ENCODE peak calls at places on chromosomes 1 and 21, in eight cellular contexts. E, A, I, P, Y, G, B and O are unnamed samples.

GRCh38 chr21:31182231-31183129 is 144.2 kb upstream of the KRTAP19-8 start:
- DNase-seq in P (no peak), E (no peak), Y (no peak), I (no peak), A (peak), B (no peak), G (peak), O (no peak)

GRCh38 chr1:151156515-151156819 is at the start of gene TNFAIP8L2:
- DNase-seq in B (no peak), G (peak), Y (peak), A (peak), I (peak), P (no peak), E (no peak), O (no peak)

GRCh38 chr1:87508247-87508646 is 179.6 kb downstream of the LMO4 start:
- DNase-seq in Y (no peak), E (no peak), I (no peak), P (no peak), G (no peak), B (no peak), A (no peak), O (no peak)

GRCh38 chr1:210072129-210072528 is 134.1 kb downstream of the SYT14 start:
- DNase-seq in B (no peak), I (no peak), E (no peak), G (no peak), A (no peak), Y (no peak), P (peak), O (no peak)

GRCh38 chr21:42699196-42699595 is 45.8 kb downstream of the PDE9A start:
- DNase-seq in G (no peak), A (no peak), P (no peak), E (no peak), Y (no peak), I (no peak), B (no peak), O (no peak)

GRCh38 chr1:33275200-33275599 is 18.9 kb downstream of the ZNF362 start:
- DNase-seq in G (no peak), Y (no peak), P (no peak), E (no peak), B (no peak), A (no peak), I (no peak), O (no peak)

GRCh38 chr1:233636503-233636877 is 22.6 kb downstream of the KCNK1 start:
- DNase-seq in I (no peak), Y (no peak), A (no peak), B (no peak), E (no peak), G (no peak), P (no peak), O (no peak)

GRCh38 chr1:4095466-4095865 is 195.4 kb upstream of the C1orf174 start:
- DNase-seq in B (no peak), E (no peak), Y (no peak), P (no peak), I (no peak), A (no peak), G (no peak), O (no peak)

GRCh38 chr1:224266105-224266935 is 63.7 kb downstream of the NVL start:
- DNase-seq in B (no peak), I (no peak), E (peak), G (no peak), Y (peak), A (no peak), P (no peak), O (no peak)

GRCh38 chr1:62782197-62782886 is 1.6 kb upstream of the ATG4C start:
- DNase-seq in P (peak), I (no peak), A (no peak), E (no peak), G (no peak), Y (no peak), B (no peak), O (no peak)

GRCh38 chr1:215665212-215665611 is 98.1 kb downstream of the KCTD3 start:
- DNase-seq in A (no peak), B (no peak), Y (no peak), P (no peak), G (no peak), E (no peak), I (no peak), O (no peak)

GRCh38 chr1:154221815-154222081 is 993 bp downstream of the UBAP2L start:
- DNase-seq in G (no peak), Y (no peak), P (peak), E (no peak), I (no peak), A (no peak), B (no peak), O (no peak)

GRCh38 chr1:107434379-107434728 is 293.5 kb downstream of the NTNG1 start:
- DNase-seq in G (no peak), E (no peak), P (no peak), I (no peak), Y (no peak), A (no peak), B (no peak), O (no peak)

GRCh38 chr1:23198373-23198772 is 18.9 kb downstream of the HTR1D start:
- DNase-seq in G (no peak), Y (no peak), E (no peak), A (no peak), P (peak), I (no peak), B (no peak), O (no peak)

GRCh38 chr1:150572918-150573647 is 6.3 kb downstream of the MCL1 start:
- DNase-seq in Y (peak), B (no peak), G (no peak), E (no peak), P (no peak), I (no peak), A (no peak), O (no peak)

GRCh38 chr1:225921734-225922709 is 2.0 kb downstream of the PYCR2 start:
- DNase-seq in A (no peak), Y (no peak), P (no peak), E (no peak), B (no peak), G (no peak), I (no peak), O (no peak)

GRCh38 chr1:246961939-246962373 is 30.2 kb upstream of the AHCTF1 start:
- DNase-seq in P (no peak), E (no peak), A (no peak), G (no peak), I (no peak), B (no peak), Y (no peak), O (no peak)

GRCh38 chr1:7953850-7954609 is 7.5 kb upstream of the PARK7 start:
- DNase-seq in A (peak), B (no peak), E (no peak), Y (peak), I (peak), G (peak), P (peak), O (no peak)

GRCh38 chr1:168672278-168672677 is 56.7 kb downstream of the DPT start:
- DNase-seq in E (no peak), P (no peak), A (no peak), I (no peak), G (no peak), Y (no peak), B (no peak), O (no peak)

GRCh38 chr1:47533176-47534039 is 95.6 kb downstream of the FOXD2 start:
- DNase-seq in P (peak), E (peak), G (no peak), A (no peak), Y (no peak), B (peak), I (peak), O (peak)

GRCh38 chr1:184465489-184466146 is 78.8 kb downstream of the C1orf21 start:
- DNase-seq in B (no peak), I (no peak), Y (no peak), G (no peak), A (no peak), P (no peak), E (no peak), O (no peak)

GRCh38 chr1:74468982-74469603 is 43.3 kb downstream of the LRRC53 start:
- DNase-seq in E (no peak), I (no peak), B (no peak), Y (peak), A (no peak), G (no peak), P (no peak), O (no peak)

GRCh38 chr1:25028910-25029599 is 99.0 kb upstream of the RUNX3 start:
- DNase-seq in A (no peak), Y (no peak), I (no peak), E (no peak), P (no peak), G (peak), B (no peak), O (no peak)

GRCh38 chr1:228162286-228163003 is 3.2 kb upstream of the IBA57 start:
- DNase-seq in P (no peak), B (no peak), G (no peak), I (peak), E (no peak), A (no peak), Y (no peak), O (no peak)

GRCh38 chr1:58773406-58773840 is 10.4 kb downstream of the JUN start:
- DNase-seq in I (peak), G (no peak), B (no peak), Y (peak), P (no peak), E (no peak), A (no peak), O (no peak)

GRCh38 chr1:176880954-176881595 is 283.4 kb downstream of the ASTN1 start:
- DNase-seq in E (peak), P (no peak), Y (peak), B (peak), I (peak), G (peak), A (no peak), O (peak)

GRCh38 chr21:34524671-34525601 is 12.9 kb upstream of the KCNE1 start:
- DNase-seq in I (no peak), A (no peak), E (peak), P (no peak), G (no peak), B (no peak), Y (no peak), O (no peak)

GRCh38 chr1:63073530-63074306 is 248.6 kb upstream of the FOXD3 start:
- DNase-seq in E (no peak), A (no peak), I (no peak), B (no peak), Y (peak), P (no peak), G (no peak), O (no peak)

GRCh38 chr1:242522304-242522945 is 2.1 kb downstream of the PLD5 start:
- DNase-seq in E (no peak), I (no peak), P (no peak), Y (no peak), G (no peak), A (no peak), B (no peak), O (no peak)

GRCh38 chr1:121516279-121516967 is 331.6 kb downstream of the SRGAP2C start:
- DNase-seq in Y (no peak), B (no peak), G (peak), P (no peak), A (peak), I (no peak), E (no peak), O (no peak)

GRCh38 chr1:204972461-204972860 is 70.6 kb upstream of the CNTN2 start:
- DNase-seq in A (no peak), B (no peak), E (no peak), G (no peak), P (no peak), I (no peak), Y (no peak), O (no peak)

GRCh38 chr1:204975568-204976235 is 67.3 kb upstream of the CNTN2 start:
- DNase-seq in G (peak), E (peak), I (no peak), P (no peak), A (peak), B (no peak), Y (peak), O (peak)

GRCh38 chr1:204975021-204975420 is 68.0 kb upstream of the CNTN2 start:
- DNase-seq in G (no peak), P (no peak), I (no peak), E (no peak), A (no peak), B (no peak), Y (no peak), O (no peak)

GRCh38 chr1:204973449-204973848 is 69.6 kb upstream of the CNTN2 start:
- DNase-seq in E (no peak), Y (no peak), A (no peak), G (no peak), B (no peak), I (no peak), P (no peak), O (no peak)

GRCh38 chr1:204974326-204974725 is 68.7 kb upstream of the CNTN2 start:
- DNase-seq in G (no peak), B (no peak), I (no peak), A (no peak), P (no peak), Y (no peak), E (no peak), O (no peak)
- TF ChIP-seq CTCF in G (no peak), B (no peak), I (no peak), A (no peak), P (no peak), Y (no peak), E (no peak), O (no peak)

DNA sequence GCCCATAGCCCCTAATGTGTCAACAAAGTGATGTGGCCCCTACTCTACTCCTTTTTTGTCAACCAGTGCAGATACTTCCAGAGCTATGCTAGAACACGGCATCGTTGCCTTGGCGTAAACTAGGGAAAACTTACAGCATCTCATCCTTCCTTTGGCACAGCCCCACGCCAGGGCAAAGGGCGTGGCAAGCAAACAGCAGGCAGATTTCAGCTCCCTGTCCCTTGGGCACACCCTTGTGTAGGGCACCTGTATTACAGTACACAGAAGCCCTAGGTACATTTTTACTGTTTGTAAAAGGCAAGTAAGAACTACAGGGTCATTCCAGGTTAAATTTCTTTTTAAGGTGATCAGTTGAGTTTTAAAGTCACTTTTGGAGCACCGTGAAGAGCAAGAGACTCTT is 29.3 kb downstream of the PRDX6 start:
- DNase-seq in B (no peak), Y (no peak), I (no peak), E (no peak), A (no peak), P (no peak), G (no peak), O (no peak)
- TF ChIP-seq CTCF in B (peak), Y (no peak), I (no peak), E (no peak), A (no peak), P (no peak), G (no peak), O (peak)

GRCh38 chr1:13788795-13789194 is 88.8 kb downstream of the PRDM2 start:
- DNase-seq in Y (no peak), I (no peak), B (no peak), E (no peak), A (no peak), P (no peak), G (no peak), O (no peak)
- TF ChIP-seq CTCF in Y (no peak), I (no peak), B (no peak), E (no peak), A (no peak), P (no peak), G (no peak), O (no peak)

DNA sequence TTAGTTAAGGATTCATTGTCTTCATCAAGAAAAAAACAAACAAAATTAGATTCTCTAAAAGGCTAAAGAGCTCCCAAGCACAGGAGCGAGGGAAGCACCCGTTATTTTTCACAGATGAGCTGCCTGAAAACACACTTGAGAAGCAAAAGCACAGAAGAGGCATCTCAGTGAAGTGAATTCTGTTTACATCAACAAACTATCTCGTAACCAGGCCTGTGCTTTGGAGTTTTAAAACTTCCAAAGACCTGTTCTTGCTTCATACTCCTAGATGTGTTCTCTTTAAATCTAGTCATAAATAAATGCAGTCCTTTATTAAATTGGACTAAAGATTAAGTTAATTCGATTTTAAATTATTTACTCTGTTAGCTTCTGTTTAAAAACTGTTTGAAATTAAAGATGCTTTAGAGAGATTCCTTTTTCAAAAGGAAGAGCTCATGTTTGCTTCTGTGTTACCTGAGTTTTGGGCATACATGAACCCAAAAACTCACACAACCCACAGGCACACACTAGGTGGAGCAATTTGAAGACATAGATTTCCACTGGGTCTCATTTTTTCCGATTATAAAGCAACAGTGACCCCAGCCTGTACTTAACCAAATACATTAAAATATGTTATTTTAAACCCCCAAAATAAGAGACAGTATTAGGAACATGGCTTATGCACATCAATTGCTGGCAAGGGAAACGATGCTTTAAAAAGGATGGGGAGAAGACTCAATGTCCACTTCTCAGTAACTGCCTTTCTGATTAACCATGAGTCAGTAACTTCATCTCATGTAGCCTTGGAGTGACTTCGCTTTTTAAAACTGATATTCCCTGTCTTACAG is 648.2 kb downstream of the SMYD3 start:
- DNase-seq in P (no peak), B (no peak), I (no peak), G (no peak), A (no peak), Y (no peak), E (no peak), O (no peak)
- TF ChIP-seq CTCF in P (peak), B (peak), I (no peak), G (no peak), A (no peak), Y (peak), E (no peak), O (peak)

DNA sequence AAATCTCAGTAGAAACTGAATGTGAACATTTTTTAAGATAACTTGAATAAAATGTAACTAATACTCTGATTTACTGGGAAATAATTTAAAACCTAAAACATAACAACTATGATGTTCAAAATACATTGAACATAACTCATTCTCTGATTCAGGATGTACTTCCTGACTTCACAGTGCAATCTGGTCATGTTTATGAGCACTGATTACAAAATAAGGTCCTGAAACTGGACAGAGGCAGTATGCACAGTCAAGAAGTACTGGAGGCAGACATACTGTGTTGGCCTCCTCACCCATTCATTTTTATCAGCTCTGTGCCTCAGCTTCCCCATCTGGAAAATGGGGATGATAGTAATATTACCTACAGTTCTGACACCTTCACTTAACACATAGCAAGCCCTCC is 651.3 kb downstream of the PTPRC start:
- DNase-seq in E (no peak), Y (no peak), P (no peak), A (no peak), I (no peak), G (no peak), B (no peak), O (no peak)
- TF ChIP-seq CTCF in E (no peak), Y (no peak), P (no peak), A (no peak), I (no peak), G (no peak), B (no peak), O (no peak)